ENCODE peak calls at places on chromosomes 5 and 9, in four cellular contexts. One of them, this sample, is unnamed.

GRCh38 chr5:132656774-132657355 is 1.1 kb upstream of the IL13 start:
- DNase-seq in K562: no peak
- DNase-seq in A549: no peak
- DNase-seq in HepG2: no peak
- DNase-seq in this sample: peak

GRCh38 chr5:113806250-113806649 is 292.8 kb downstream of the YTHDC2 start:
- DNase-seq in K562: no peak
- DNase-seq in A549: no peak
- DNase-seq in HepG2: no peak
- DNase-seq in this sample: peak

GRCh38 chr5:69265931-69266330 is 31.2 kb downstream of the CDK7 start:
- DNase-seq in K562: peak
- DNase-seq in A549: no peak
- DNase-seq in HepG2: peak
- DNase-seq in this sample: peak

GRCh38 chr9:131642496-131643083 is 97.3 kb downstream of the PRRT1B start:
- DNase-seq in K562: no peak
- DNase-seq in A549: no peak
- DNase-seq in HepG2: no peak
- DNase-seq in this sample: no peak

GRCh38 chr5:103119067-103119764 is 722 bp downstream of the GIN1 start:
- DNase-seq in K562: peak
- DNase-seq in A549: no peak
- DNase-seq in HepG2: peak
- DNase-seq in this sample: no peak

GRCh38 chr5:83368317-83368716 is 103.2 kb upstream of the VCAN start:
- DNase-seq in K562: no peak
- DNase-seq in A549: no peak
- DNase-seq in HepG2: no peak
- DNase-seq in this sample: no peak

GRCh38 chr9:73689091-73689870 is 537.6 kb downstream of the ANXA1 start:
- DNase-seq in K562: no peak
- DNase-seq in A549: no peak
- DNase-seq in HepG2: no peak
- DNase-seq in this sample: no peak

GRCh38 chr9:82021198-82021597 is 32.6 kb downstream of the SPATA31D1 start:
- DNase-seq in K562: no peak
- DNase-seq in A549: no peak
- DNase-seq in HepG2: peak
- DNase-seq in this sample: no peak

GRCh38 chr5:154577449-154577848 is 99.4 kb upstream of the HAND1 start:
- DNase-seq in K562: no peak
- DNase-seq in A549: no peak
- DNase-seq in HepG2: no peak
- DNase-seq in this sample: no peak

GRCh38 chr5:96219580-96220281 is 213.3 kb downstream of the PCSK1 start:
- DNase-seq in K562: no peak
- DNase-seq in A549: no peak
- DNase-seq in HepG2: no peak
- DNase-seq in this sample: no peak

GRCh38 chr9:127785023-127785932 is 556 bp upstream of the CDK9 start:
- DNase-seq in K562: peak
- DNase-seq in A549: peak
- DNase-seq in HepG2: peak
- DNase-seq in this sample: peak

GRCh38 chr9:25678147-25678666 is at the start of gene TUSC1:
- DNase-seq in K562: no peak
- DNase-seq in A549: peak
- DNase-seq in HepG2: no peak
- DNase-seq in this sample: peak

GRCh38 chr5:33049845-33050244 is 338.7 kb downstream of the NPR3 start:
- DNase-seq in K562: no peak
- DNase-seq in A549: peak
- DNase-seq in HepG2: peak
- DNase-seq in this sample: no peak

GRCh38 chr9:69674112-69674511 is 1.9 kb upstream of the APBA1 start:
- DNase-seq in K562: no peak
- DNase-seq in A549: no peak
- DNase-seq in HepG2: no peak
- DNase-seq in this sample: peak

GRCh38 chr9:106969696-106970095 is 106.7 kb downstream of the ZNF462 start:
- DNase-seq in K562: no peak
- DNase-seq in A549: no peak
- DNase-seq in HepG2: no peak
- DNase-seq in this sample: no peak

GRCh38 chr9:114096866-114097612 is 2.1 kb downstream of the KIF12 start:
- DNase-seq in K562: no peak
- DNase-seq in A549: no peak
- DNase-seq in HepG2: no peak
- DNase-seq in this sample: no peak

GRCh38 chr9:114099523-114100270 is 605 bp upstream of the KIF12 start:
- DNase-seq in K562: no peak
- DNase-seq in A549: no peak
- DNase-seq in HepG2: no peak
- DNase-seq in this sample: no peak

GRCh38 chr9:114097613-114098020 is 1.5 kb downstream of the KIF12 start:
- DNase-seq in K562: no peak
- DNase-seq in A549: no peak
- DNase-seq in HepG2: no peak
- DNase-seq in this sample: no peak

GRCh38 chr9:114098660-114099522 is at the start of gene KIF12:
- DNase-seq in K562: peak
- DNase-seq in A549: peak
- DNase-seq in HepG2: peak
- DNase-seq in this sample: peak

DNA sequence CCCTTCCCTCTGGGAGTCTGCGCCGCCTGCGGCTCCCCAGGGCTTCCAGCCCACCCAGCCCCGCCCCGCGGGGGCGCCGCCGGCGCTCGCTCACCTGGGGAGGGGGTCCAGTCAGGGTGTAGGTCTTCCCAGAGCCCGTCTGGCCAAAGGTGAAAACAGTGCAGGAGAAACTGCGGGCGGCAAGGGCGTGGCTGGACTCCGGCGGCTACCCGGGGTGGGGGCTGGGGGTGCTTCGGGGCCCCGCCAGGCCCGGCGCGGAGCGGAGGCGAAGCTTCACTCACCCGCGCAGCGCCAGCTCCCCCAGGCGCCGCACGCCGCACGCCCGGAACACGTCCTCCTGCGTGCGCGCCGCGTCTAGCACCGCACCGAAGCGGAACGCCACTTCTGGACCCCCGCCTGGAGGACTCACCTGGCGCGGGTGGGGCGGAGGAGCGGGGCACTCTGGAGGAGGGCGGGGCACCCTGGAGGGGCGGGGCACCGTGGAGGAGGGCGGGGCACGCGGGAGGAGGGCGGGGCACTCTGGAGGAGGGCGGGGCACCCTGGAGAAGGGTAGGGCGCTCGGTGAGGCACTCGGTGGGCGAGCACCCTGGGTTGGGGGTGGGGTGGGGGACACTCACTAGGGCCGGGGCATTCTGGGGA is 952 bp downstream of the KIF12 start:
- DNase-seq in K562: peak
- DNase-seq in A549: peak
- DNase-seq in HepG2: no peak
- DNase-seq in this sample: peak
- TF ChIP-seq JUNB in K562: no peak
- TF ChIP-seq JUNB in A549: no peak
- TF ChIP-seq JUNB in HepG2: no peak
- TF ChIP-seq JUNB in this sample: no peak

DNA sequence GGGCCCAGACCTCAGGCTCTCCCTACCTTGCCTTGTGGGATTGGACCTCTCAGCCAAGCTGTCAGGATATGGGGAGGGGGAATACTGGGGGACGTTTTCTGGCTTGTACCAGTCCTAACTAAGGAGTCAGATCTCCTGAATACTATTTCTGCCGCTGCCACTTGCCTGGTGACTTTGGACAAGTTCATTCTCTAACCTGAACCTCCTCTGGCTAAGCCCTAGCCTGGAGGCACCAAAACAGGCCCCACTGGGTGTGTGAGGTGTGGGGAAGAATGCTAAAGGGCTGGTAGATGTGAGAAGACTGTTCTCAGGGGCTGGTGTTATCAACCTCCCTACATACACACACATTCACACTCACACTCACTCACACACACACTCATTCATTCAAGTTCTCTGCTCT is 1.1 kb downstream of the SLC6A7 start:
- DNase-seq in K562: no peak
- DNase-seq in A549: no peak
- DNase-seq in HepG2: no peak
- DNase-seq in this sample: no peak
- TF ChIP-seq JUNB in K562: no peak
- TF ChIP-seq JUNB in A549: no peak
- TF ChIP-seq JUNB in HepG2: no peak
- TF ChIP-seq JUNB in this sample: no peak

DNA sequence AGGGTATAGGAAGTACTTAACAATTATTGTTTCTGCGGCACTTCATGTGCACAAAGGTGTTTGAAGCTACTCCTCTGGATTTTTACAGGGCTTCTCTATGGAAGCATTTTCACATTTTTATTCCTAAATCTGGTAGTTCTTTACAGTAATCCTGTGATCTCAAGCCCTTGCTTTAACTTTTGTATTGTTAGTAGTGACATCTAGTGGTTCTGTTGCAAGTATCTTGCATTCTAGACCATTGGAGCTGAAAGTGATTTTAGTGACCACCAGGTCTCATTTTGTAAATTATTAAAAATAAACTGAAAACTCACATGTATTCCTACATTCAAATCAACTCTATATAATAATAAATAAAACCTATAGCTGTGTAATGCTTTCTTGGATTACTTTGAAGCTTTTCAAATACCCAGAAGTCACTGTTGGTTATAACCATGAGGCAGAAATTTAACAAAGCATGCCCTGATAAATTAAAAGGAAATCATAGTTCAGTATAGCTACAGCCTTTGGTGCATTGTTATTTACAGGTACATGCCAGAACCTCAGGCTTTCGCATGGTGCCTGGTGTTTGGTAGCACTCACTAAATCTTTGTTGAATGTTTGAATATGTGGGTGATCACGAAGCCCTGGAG is 18.9 kb downstream of the RPS23 start:
- DNase-seq in K562: no peak
- DNase-seq in A549: peak
- DNase-seq in HepG2: no peak
- DNase-seq in this sample: peak
- TF ChIP-seq JUNB in K562: no peak
- TF ChIP-seq JUNB in A549: no peak
- TF ChIP-seq JUNB in HepG2: no peak
- TF ChIP-seq JUNB in this sample: no peak

DNA sequence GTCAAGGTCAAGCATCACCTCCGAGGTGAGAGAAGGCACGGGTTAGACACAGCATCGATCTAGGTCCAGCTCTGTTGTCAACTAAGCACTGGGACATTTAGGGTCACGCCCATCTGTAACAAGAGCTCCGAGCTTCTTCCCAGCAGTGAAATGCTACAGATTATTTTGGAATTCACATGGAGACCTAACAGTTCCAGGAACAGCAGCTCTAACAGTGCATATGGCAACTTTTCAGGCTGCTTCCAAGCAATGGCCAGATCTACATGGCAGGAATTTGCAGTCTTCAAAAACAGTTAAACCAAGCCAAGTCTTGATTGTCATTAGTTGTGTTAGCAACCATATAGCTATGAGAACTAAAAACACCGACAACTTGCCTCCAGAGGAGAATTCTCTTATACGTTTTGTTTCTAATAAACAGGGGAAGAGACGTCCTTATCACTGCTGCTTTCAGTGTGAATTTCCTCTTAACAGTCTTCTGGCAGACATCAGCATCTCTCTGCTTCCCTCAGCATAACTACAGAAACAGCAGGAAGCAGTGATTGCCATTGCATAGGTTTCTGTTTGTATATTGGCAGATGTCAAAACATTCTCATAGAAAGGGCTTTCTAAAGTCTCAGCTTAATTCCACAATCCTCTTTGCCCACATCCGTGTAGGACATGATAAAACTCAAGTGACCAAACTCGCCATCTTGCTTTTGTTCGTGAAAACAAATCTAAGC is 242.1 kb upstream of the DAPK1 start:
- DNase-seq in K562: no peak
- DNase-seq in A549: no peak
- DNase-seq in HepG2: no peak
- DNase-seq in this sample: no peak
- TF ChIP-seq JUNB in K562: no peak
- TF ChIP-seq JUNB in A549: no peak
- TF ChIP-seq JUNB in HepG2: no peak
- TF ChIP-seq JUNB in this sample: no peak

GRCh38 chr9:114002271-114002985 is 75.7 kb downstream of the AMBP start:
- DNase-seq in K562: no peak
- DNase-seq in A549: no peak
- DNase-seq in HepG2: no peak
- DNase-seq in this sample: no peak
- TF ChIP-seq JUNB in K562: no peak
- TF ChIP-seq JUNB in A549: no peak
- TF ChIP-seq JUNB in HepG2: no peak
- TF ChIP-seq JUNB in this sample: no peak

DNA sequence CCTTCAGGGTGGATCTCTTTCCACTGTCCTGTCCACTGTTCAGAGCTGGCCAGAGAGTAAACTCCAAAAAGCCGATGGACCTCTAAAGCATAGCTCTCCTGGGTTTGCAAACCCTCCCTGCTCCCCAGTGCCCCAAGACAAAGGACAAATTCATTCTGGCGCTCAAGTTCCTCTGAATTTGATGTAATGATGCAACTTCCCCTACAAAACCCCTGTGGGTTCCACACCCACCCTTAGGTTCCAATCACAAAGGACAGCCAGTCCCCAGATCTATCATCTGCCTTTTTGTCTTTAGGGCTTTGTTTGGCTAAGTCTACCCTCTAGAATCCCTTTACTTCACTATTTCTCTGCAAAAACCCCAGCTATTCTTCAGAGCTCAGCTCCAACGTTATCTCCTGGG is 57.4 kb upstream of the SLC25A51 start:
- DNase-seq in K562: no peak
- DNase-seq in A549: no peak
- DNase-seq in HepG2: no peak
- DNase-seq in this sample: no peak
- TF ChIP-seq JUNB in K562: no peak
- TF ChIP-seq JUNB in A549: no peak
- TF ChIP-seq JUNB in HepG2: no peak
- TF ChIP-seq JUNB in this sample: no peak

GRCh38 chr5:166342330-166342891 is 1949.0 kb upstream of the WWC1 start:
- DNase-seq in K562: no peak
- DNase-seq in A549: no peak
- DNase-seq in HepG2: no peak
- DNase-seq in this sample: no peak

GRCh38 chr5:166338801-166339200 is 1952.6 kb upstream of the WWC1 start:
- DNase-seq in K562: no peak
- DNase-seq in A549: no peak
- DNase-seq in HepG2: no peak
- DNase-seq in this sample: no peak

GRCh38 chr5:166341708-166342329 is 1949.6 kb upstream of the WWC1 start:
- DNase-seq in K562: no peak
- DNase-seq in A549: no peak
- DNase-seq in HepG2: no peak
- DNase-seq in this sample: peak

DNA sequence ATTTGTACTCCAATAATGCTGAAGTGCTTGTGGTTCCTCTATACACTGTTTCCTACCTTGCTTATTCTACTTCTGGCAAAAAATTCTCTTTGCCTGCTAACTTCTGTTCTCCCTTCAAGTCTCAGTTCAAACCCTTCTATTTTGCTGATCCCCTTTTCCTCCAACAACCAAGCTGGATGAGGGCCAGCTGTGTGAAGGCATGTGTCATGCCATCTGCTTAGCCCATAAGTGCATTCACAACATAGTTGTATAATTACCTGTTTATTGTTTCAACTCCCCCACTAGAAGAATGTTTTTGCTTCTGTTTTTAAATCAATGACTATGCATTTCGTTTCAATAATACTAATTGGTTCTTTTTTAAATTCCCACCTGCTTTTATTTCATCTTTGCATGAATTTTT is 1951.4 kb upstream of the WWC1 start:
- DNase-seq in K562: no peak
- DNase-seq in A549: no peak
- DNase-seq in HepG2: no peak
- DNase-seq in this sample: no peak
- TF ChIP-seq JUNB in K562: no peak
- TF ChIP-seq JUNB in A549: no peak
- TF ChIP-seq JUNB in HepG2: no peak
- TF ChIP-seq JUNB in this sample: no peak